ENCODE peak calls at places on chromosome 10, in five cellular contexts. One of them, this sample, is unnamed.

GRCh38 chr10:99532687-99533495 is at the start of gene NKX2-3:
- DNase-seq in fibroblast of mammary gland: peak
- DNase-seq in endothelial cell of umbilical vein: peak
- DNase-seq in cardiac muscle cell: peak
- DNase-seq in foreskin fibroblast: no peak
- DNase-seq in this sample: no peak

GRCh38 chr10:31751401-31752080 is 177.1 kb downstream of the ARHGAP12 start:
- DNase-seq in fibroblast of mammary gland: no peak
- DNase-seq in endothelial cell of umbilical vein: no peak
- DNase-seq in cardiac muscle cell: no peak
- DNase-seq in foreskin fibroblast: no peak
- DNase-seq in this sample: no peak

GRCh38 chr10:114603943-114604342 is 54.1 kb downstream of the ABLIM1 start:
- DNase-seq in fibroblast of mammary gland: no peak
- DNase-seq in endothelial cell of umbilical vein: peak
- DNase-seq in cardiac muscle cell: peak
- DNase-seq in foreskin fibroblast: no peak
- DNase-seq in this sample: peak

GRCh38 chr10:86363833-86364511 is 2.6 kb downstream of the GRID1 start:
- DNase-seq in fibroblast of mammary gland: no peak
- DNase-seq in endothelial cell of umbilical vein: no peak
- DNase-seq in cardiac muscle cell: no peak
- DNase-seq in foreskin fibroblast: no peak
- DNase-seq in this sample: no peak

GRCh38 chr10:3924344-3924743 is 139.3 kb upstream of the KLF6 start:
- DNase-seq in fibroblast of mammary gland: peak
- DNase-seq in endothelial cell of umbilical vein: peak
- DNase-seq in cardiac muscle cell: peak
- DNase-seq in foreskin fibroblast: peak
- DNase-seq in this sample: peak

GRCh38 chr10:71312220-71312619 is 6.8 kb upstream of the SLC29A3 start:
- DNase-seq in fibroblast of mammary gland: no peak
- DNase-seq in endothelial cell of umbilical vein: no peak
- DNase-seq in cardiac muscle cell: no peak
- DNase-seq in foreskin fibroblast: no peak
- DNase-seq in this sample: no peak

GRCh38 chr10:100345570-100346330 is 1.3 kb upstream of the SCD start:
- DNase-seq in fibroblast of mammary gland: peak
- DNase-seq in endothelial cell of umbilical vein: no peak
- DNase-seq in cardiac muscle cell: peak
- DNase-seq in foreskin fibroblast: peak
- DNase-seq in this sample: peak

GRCh38 chr10:124688889-124689670 is 55.1 kb downstream of the FAM53B start:
- DNase-seq in fibroblast of mammary gland: no peak
- DNase-seq in endothelial cell of umbilical vein: no peak
- DNase-seq in cardiac muscle cell: no peak
- DNase-seq in foreskin fibroblast: no peak
- DNase-seq in this sample: peak

GRCh38 chr10:99975942-99976809 is 33.6 kb downstream of the DNMBP start:
- DNase-seq in fibroblast of mammary gland: peak
- DNase-seq in endothelial cell of umbilical vein: peak
- DNase-seq in cardiac muscle cell: peak
- DNase-seq in foreskin fibroblast: peak
- DNase-seq in this sample: peak

GRCh38 chr10:47340613-47341170 is 7.5 kb upstream of the RBP3 start:
- DNase-seq in fibroblast of mammary gland: peak
- DNase-seq in endothelial cell of umbilical vein: peak
- DNase-seq in cardiac muscle cell: peak
- DNase-seq in foreskin fibroblast: peak
- DNase-seq in this sample: peak

GRCh38 chr10:110613341-110613995 is 30.7 kb upstream of the RBM20 start:
- DNase-seq in fibroblast of mammary gland: no peak
- DNase-seq in endothelial cell of umbilical vein: no peak
- DNase-seq in cardiac muscle cell: no peak
- DNase-seq in foreskin fibroblast: no peak
- DNase-seq in this sample: no peak

GRCh38 chr10:42864575-42864974 is 82.0 kb downstream of the BMS1 start:
- DNase-seq in fibroblast of mammary gland: peak
- DNase-seq in endothelial cell of umbilical vein: no peak
- DNase-seq in cardiac muscle cell: peak
- DNase-seq in foreskin fibroblast: peak
- DNase-seq in this sample: peak

GRCh38 chr10:124040454-124040853 is 52.9 kb downstream of the CHST15 start:
- DNase-seq in fibroblast of mammary gland: no peak
- DNase-seq in endothelial cell of umbilical vein: peak
- DNase-seq in cardiac muscle cell: peak
- DNase-seq in foreskin fibroblast: no peak
- DNase-seq in this sample: no peak

GRCh38 chr10:30017576-30017975 is 41.8 kb downstream of the JCAD start:
- DNase-seq in fibroblast of mammary gland: no peak
- DNase-seq in endothelial cell of umbilical vein: no peak
- DNase-seq in cardiac muscle cell: no peak
- DNase-seq in foreskin fibroblast: no peak
- DNase-seq in this sample: no peak

GRCh38 chr10:9222917-9223316 is 1168.4 kb downstream of the GATA3 start:
- DNase-seq in fibroblast of mammary gland: peak
- DNase-seq in endothelial cell of umbilical vein: no peak
- DNase-seq in cardiac muscle cell: no peak
- DNase-seq in foreskin fibroblast: peak
- DNase-seq in this sample: peak

GRCh38 chr10:4766449-4766848 is 59.6 kb upstream of the AKR1E2 start:
- DNase-seq in fibroblast of mammary gland: peak
- DNase-seq in endothelial cell of umbilical vein: no peak
- DNase-seq in cardiac muscle cell: peak
- DNase-seq in foreskin fibroblast: peak
- DNase-seq in this sample: no peak

GRCh38 chr10:111824128-111824527 is 359.4 kb downstream of the GPAM start:
- DNase-seq in fibroblast of mammary gland: no peak
- DNase-seq in endothelial cell of umbilical vein: no peak
- DNase-seq in cardiac muscle cell: no peak
- DNase-seq in foreskin fibroblast: no peak
- DNase-seq in this sample: no peak

GRCh38 chr10:124685251-124685650 is 58.9 kb downstream of the FAM53B start:
- DNase-seq in fibroblast of mammary gland: no peak
- DNase-seq in endothelial cell of umbilical vein: no peak
- DNase-seq in cardiac muscle cell: no peak
- DNase-seq in foreskin fibroblast: no peak
- DNase-seq in this sample: no peak

GRCh38 chr10:28592953-28593352 is 60.0 kb downstream of the WAC start:
- DNase-seq in fibroblast of mammary gland: peak
- DNase-seq in endothelial cell of umbilical vein: peak
- DNase-seq in cardiac muscle cell: peak
- DNase-seq in foreskin fibroblast: peak
- DNase-seq in this sample: peak

GRCh38 chr10:58660577-58661255 is 148.0 kb downstream of the BICC1 start:
- DNase-seq in fibroblast of mammary gland: peak
- DNase-seq in endothelial cell of umbilical vein: no peak
- DNase-seq in cardiac muscle cell: peak
- DNase-seq in foreskin fibroblast: no peak
- DNase-seq in this sample: peak

GRCh38 chr10:101569838-101570763 is 18.0 kb downstream of the POLL start:
- DNase-seq in fibroblast of mammary gland: peak
- DNase-seq in endothelial cell of umbilical vein: peak
- DNase-seq in cardiac muscle cell: peak
- DNase-seq in foreskin fibroblast: peak
- DNase-seq in this sample: peak

GRCh38 chr10:131694168-131694962 is 206.4 kb upstream of the PPP2R2D start:
- DNase-seq in fibroblast of mammary gland: no peak
- DNase-seq in endothelial cell of umbilical vein: no peak
- DNase-seq in cardiac muscle cell: no peak
- DNase-seq in foreskin fibroblast: no peak
- DNase-seq in this sample: no peak

GRCh38 chr10:96023168-96023567 is 20.2 kb upstream of the CCNJ start:
- DNase-seq in fibroblast of mammary gland: no peak
- DNase-seq in endothelial cell of umbilical vein: no peak
- DNase-seq in cardiac muscle cell: no peak
- DNase-seq in foreskin fibroblast: no peak
- DNase-seq in this sample: no peak

GRCh38 chr10:96021332-96021731 is 22.1 kb upstream of the CCNJ start:
- DNase-seq in fibroblast of mammary gland: no peak
- DNase-seq in endothelial cell of umbilical vein: no peak
- DNase-seq in cardiac muscle cell: no peak
- DNase-seq in foreskin fibroblast: no peak
- DNase-seq in this sample: no peak

GRCh38 chr10:96022739-96023138 is 20.6 kb upstream of the CCNJ start:
- DNase-seq in fibroblast of mammary gland: no peak
- DNase-seq in endothelial cell of umbilical vein: no peak
- DNase-seq in cardiac muscle cell: no peak
- DNase-seq in foreskin fibroblast: no peak
- DNase-seq in this sample: no peak

DNA sequence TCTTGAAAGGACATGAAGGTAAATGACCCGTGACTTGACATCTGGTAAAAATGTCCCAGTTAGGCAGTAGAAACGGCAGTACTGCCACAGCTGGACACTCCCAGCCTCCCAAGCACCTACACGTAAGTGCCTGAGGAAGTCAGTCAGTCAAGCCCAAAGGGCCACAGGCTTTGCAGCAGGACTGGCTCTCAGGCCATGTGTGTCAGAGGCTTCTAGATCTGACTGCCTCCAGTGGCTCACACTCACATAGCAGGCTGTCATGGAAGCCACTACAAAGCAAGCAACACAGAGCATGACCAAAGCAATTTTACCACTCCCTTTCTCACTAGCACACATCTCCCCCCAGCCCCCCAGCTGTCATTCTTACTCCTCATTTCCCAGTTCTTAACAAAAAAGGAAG is 17.8 kb upstream of the CCNJ start:
- DNase-seq in fibroblast of mammary gland: peak
- DNase-seq in endothelial cell of umbilical vein: peak
- DNase-seq in cardiac muscle cell: peak
- DNase-seq in foreskin fibroblast: peak
- DNase-seq in this sample: peak
- TF ChIP-seq CTCF in fibroblast of mammary gland: peak
- TF ChIP-seq CTCF in endothelial cell of umbilical vein: peak
- TF ChIP-seq CTCF in cardiac muscle cell: no peak
- TF ChIP-seq CTCF in foreskin fibroblast: peak
- TF ChIP-seq CTCF in this sample: peak

GRCh38 chr10:11168423-11169100 is 150.9 kb downstream of the CELF2 start:
- DNase-seq in fibroblast of mammary gland: no peak
- DNase-seq in endothelial cell of umbilical vein: no peak
- DNase-seq in cardiac muscle cell: no peak
- DNase-seq in foreskin fibroblast: no peak
- DNase-seq in this sample: no peak
- H3K4me3 ChIP-seq in fibroblast of mammary gland: no peak
- H3K4me3 ChIP-seq in endothelial cell of umbilical vein: no peak
- H3K4me3 ChIP-seq in cardiac muscle cell: no peak
- H3K4me3 ChIP-seq in foreskin fibroblast: no peak
- H3K4me3 ChIP-seq in this sample: no peak

DNA sequence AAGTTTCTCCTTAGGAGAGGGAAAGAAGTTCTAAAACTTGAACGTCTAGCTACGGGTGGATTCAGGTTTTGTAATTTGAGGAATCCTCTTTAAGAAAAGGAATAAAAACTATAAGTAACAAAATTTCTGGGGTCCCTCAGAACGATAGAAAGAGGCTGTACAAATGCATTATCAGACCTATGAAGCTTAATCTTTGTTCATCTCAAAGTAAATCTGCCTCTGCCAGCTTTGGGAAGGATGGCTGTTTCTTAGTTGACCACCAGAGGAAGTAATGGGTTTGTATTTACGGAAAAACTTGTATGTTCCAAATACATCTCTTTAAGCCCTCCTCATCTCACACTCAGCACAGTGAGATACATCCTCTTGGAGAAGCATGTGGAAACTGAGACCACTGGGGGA is 864 bp downstream of the PSTK start:
- DNase-seq in fibroblast of mammary gland: peak
- DNase-seq in endothelial cell of umbilical vein: peak
- DNase-seq in cardiac muscle cell: peak
- DNase-seq in foreskin fibroblast: peak
- DNase-seq in this sample: peak
- TF ChIP-seq CTCF in fibroblast of mammary gland: peak
- TF ChIP-seq CTCF in endothelial cell of umbilical vein: peak
- TF ChIP-seq CTCF in cardiac muscle cell: peak
- TF ChIP-seq CTCF in foreskin fibroblast: peak
- TF ChIP-seq CTCF in this sample: peak

GRCh38 chr10:91009121-91009520 is 88.2 kb upstream of the ANKRD1 start:
- DNase-seq in fibroblast of mammary gland: no peak
- DNase-seq in endothelial cell of umbilical vein: no peak
- DNase-seq in cardiac muscle cell: no peak
- DNase-seq in foreskin fibroblast: no peak
- DNase-seq in this sample: no peak

GRCh38 chr10:91006752-91007346 is 86.0 kb upstream of the ANKRD1 start:
- DNase-seq in fibroblast of mammary gland: no peak
- DNase-seq in endothelial cell of umbilical vein: no peak
- DNase-seq in cardiac muscle cell: no peak
- DNase-seq in foreskin fibroblast: no peak
- DNase-seq in this sample: peak

GRCh38 chr10:91007656-91008055 is 86.8 kb upstream of the ANKRD1 start:
- DNase-seq in fibroblast of mammary gland: no peak
- DNase-seq in endothelial cell of umbilical vein: no peak
- DNase-seq in cardiac muscle cell: no peak
- DNase-seq in foreskin fibroblast: no peak
- DNase-seq in this sample: no peak

GRCh38 chr10:91010952-91011351 is 90.1 kb upstream of the ANKRD1 start:
- DNase-seq in fibroblast of mammary gland: peak
- DNase-seq in endothelial cell of umbilical vein: no peak
- DNase-seq in cardiac muscle cell: no peak
- DNase-seq in foreskin fibroblast: no peak
- DNase-seq in this sample: no peak

DNA sequence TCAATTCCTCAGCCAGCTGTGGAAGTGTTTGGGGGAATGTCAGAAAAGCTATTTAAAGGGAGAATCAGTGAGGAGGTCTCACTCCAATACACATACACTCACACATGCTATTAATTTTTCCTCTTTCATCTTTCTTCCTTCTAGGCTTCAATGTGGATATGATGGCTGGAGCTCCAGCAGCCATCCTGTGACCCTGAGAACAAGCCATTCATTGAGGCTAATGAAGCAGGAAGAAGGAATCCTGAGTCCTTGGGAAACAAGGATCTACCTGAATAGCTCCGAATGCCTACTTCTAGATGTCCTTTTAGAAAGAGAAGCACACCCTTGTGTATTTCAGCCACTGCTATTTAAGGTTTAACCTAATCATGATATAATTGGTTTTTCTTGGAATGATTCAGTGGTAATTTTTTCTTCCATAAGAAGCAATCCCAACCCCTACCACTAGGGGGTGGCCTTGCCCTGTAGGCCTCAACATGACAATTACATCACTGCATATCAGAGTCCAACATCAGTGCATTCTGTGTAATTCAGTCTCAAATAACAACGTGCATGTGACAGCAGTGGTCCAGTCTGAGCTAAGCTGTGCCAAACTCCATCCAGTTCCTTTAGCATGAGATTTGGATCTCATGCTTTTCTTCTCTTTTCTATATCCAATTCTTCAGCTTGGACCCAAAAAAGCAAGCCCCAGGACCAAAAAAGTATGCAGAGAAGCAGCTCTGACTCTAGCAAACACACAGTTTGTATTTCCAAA is 85.3 kb upstream of the ANKRD1 start:
- DNase-seq in fibroblast of mammary gland: peak
- DNase-seq in endothelial cell of umbilical vein: peak
- DNase-seq in cardiac muscle cell: peak
- DNase-seq in foreskin fibroblast: peak
- DNase-seq in this sample: peak
- H3K4me3 ChIP-seq in fibroblast of mammary gland: no peak
- H3K4me3 ChIP-seq in endothelial cell of umbilical vein: no peak
- H3K4me3 ChIP-seq in cardiac muscle cell: no peak
- H3K4me3 ChIP-seq in foreskin fibroblast: no peak
- H3K4me3 ChIP-seq in this sample: no peak

This sample was measured in choroid plexus epithelial cell.